ENCODE peak calls at places on chromosomes 1 and 21, in eight cellular contexts. H is thoracic aorta; V is dorsolateral prefrontal cortex; Q is Jurkat, Clone E6-1; D is uterus; Z is left ventricle myocardium inferior; Y is brain microvascular endothelial cell; N is GM23338. L is an unnamed sample.
A peak's percentile ranks its signal among the peaks of the same experiment; 100 is the strongest.

GRCh38 chr1:66809736-66810326 is 8.8 kb upstream of the INSL5 start:
- DNase-seq in H (no peak), V (no peak), Q (no peak), D (no peak), Z (no peak), Y (peak; percentile 45), N (no peak), L (peak; percentile 71)

GRCh38 chr1:172969611-172970010 is 81.1 kb downstream of the TNFSF18 start:
- DNase-seq in H (no peak), V (no peak), Q (no peak), D (no peak), Z (no peak), Y (peak; percentile 57), N (peak; percentile 8), L (peak; percentile 70)

GRCh38 chr1:77313491-77313890 is 31.7 kb downstream of the AK5 start:
- DNase-seq in H (no peak), V (no peak), Q (peak; percentile 35), D (no peak), Z (no peak), Y (no peak), N (peak; percentile 80), L (peak; percentile 20)

GRCh38 chr1:181676269-181676668 is 193.0 kb downstream of the CACNA1E start:
- DNase-seq in H (no peak), V (peak; percentile 30), Q (peak; percentile 18), D (no peak), Z (no peak), Y (peak; percentile 2), N (peak; percentile 66), L (peak; percentile 45)

GRCh38 chr21:45459171-45460010 is 54.4 kb downstream of the COL18A1 start:
- DNase-seq in H (no peak), V (no peak), Q (no peak), D (no peak), Z (peak; percentile 13), Y (no peak), N (no peak), L (no peak)

GRCh38 chr1:27634166-27634981 is 611 bp downstream of the FGR start:
- DNase-seq in H (no peak), V (no peak), Q (no peak), D (peak; percentile 31), Z (peak; percentile 71), Y (no peak), N (peak; percentile 61), L (no peak)

GRCh38 chr1:213127074-213127473 is 76.0 kb downstream of the RPS6KC1 start:
- DNase-seq in H (no peak), V (no peak), Q (no peak), D (no peak), Z (no peak), Y (peak; percentile 13), N (no peak), L (peak; percentile 63)

GRCh38 chr1:171434717-171435346 is 50.5 kb upstream of the PRRC2C start:
- DNase-seq in H (peak; percentile 33), V (no peak), Q (peak; percentile 27), D (peak; percentile 36), Z (no peak), Y (peak; percentile 74), N (no peak), L (peak; percentile 95)

GRCh38 chr1:38835230-38835827 is 24.2 kb downstream of the RRAGC start:
- DNase-seq in H (no peak), V (peak; percentile 41), Q (peak; percentile 86), D (no peak), Z (no peak), Y (peak; percentile 78), N (peak; percentile 95), L (peak; percentile 87)

GRCh38 chr1:168709407-168709891 is 19.6 kb downstream of the DPT start:
- DNase-seq in H (no peak), V (no peak), Q (no peak), D (peak; percentile 17), Z (no peak), Y (peak; percentile 31), N (no peak), L (peak; percentile 94)

GRCh38 chr1:109667452-109668122 is at the start of gene GSTM2:
- DNase-seq in H (peak; percentile 65), V (peak; percentile 46), Q (peak; percentile 47), D (peak; percentile 95), Z (peak; percentile 96), Y (peak; percentile 81), N (peak; percentile 96), L (peak; percentile 76)

GRCh38 chr1:1282998-1283397 is 2.8 kb downstream of the SCNN1D start:
- DNase-seq in H (no peak), V (no peak), Q (no peak), D (no peak), Z (no peak), Y (peak; percentile 37), N (no peak), L (peak; percentile 80)

GRCh38 chr1:205013683-205014367 is 29.2 kb upstream of the CNTN2 start:
- DNase-seq in H (no peak), V (no peak), Q (no peak), D (peak; percentile 71), Z (peak; percentile 35), Y (no peak), N (peak; percentile 11), L (peak; percentile 12)

GRCh38 chr1:12650001-12650421 is 6.1 kb downstream of the AADACL4 start:
- DNase-seq in H (no peak), V (no peak), Q (no peak), D (no peak), Z (no peak), Y (peak; percentile 71), N (no peak), L (peak; percentile 54)

GRCh38 chr1:218431476-218431875 is 86.3 kb downstream of the TGFB2 start:
- DNase-seq in H (no peak), V (no peak), Q (no peak), D (no peak), Z (no peak), Y (no peak), N (no peak), L (no peak)

GRCh38 chr1:86774305-86775304 is 70.2 kb downstream of the SH3GLB1 start:
- DNase-seq in H (peak; percentile 36), V (no peak), Q (peak; percentile 73), D (peak; percentile 73), Z (peak; percentile 55), Y (peak; percentile 88), N (peak; percentile 54), L (peak; percentile 89)

DNA sequence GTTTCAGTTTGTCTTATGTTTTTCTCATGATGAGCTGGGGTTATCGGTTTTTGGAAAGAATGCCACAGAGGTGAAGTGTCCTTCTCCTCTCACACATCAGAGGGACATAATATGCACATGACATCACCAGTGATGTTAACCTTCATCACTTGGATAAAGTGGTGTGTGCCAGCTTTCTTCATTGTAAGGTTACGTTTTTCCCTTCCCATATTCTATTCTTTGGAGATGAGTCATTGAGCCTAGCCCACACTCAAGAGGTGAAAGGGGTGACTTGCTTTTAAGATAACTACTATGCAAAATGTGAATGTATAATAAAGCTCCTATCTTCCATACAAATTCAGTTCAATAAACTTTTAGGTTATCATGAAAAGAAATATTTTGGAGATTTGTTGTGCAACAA is 36.7 kb upstream of the MAGI3 start:
- DNase-seq in H (no peak), V (no peak), Q (no peak), D (no peak), Z (no peak), Y (no peak), N (no peak), L (peak; percentile 25)
- H3K4me3 ChIP-seq in H (no peak overlapping the region), V (no peak overlapping the region), Q (no peak overlapping the region), D (no peak overlapping the region), Z (no peak overlapping the region), Y (no peak overlapping the region), N (no peak overlapping the region), L (no peak overlapping the region)

DNA sequence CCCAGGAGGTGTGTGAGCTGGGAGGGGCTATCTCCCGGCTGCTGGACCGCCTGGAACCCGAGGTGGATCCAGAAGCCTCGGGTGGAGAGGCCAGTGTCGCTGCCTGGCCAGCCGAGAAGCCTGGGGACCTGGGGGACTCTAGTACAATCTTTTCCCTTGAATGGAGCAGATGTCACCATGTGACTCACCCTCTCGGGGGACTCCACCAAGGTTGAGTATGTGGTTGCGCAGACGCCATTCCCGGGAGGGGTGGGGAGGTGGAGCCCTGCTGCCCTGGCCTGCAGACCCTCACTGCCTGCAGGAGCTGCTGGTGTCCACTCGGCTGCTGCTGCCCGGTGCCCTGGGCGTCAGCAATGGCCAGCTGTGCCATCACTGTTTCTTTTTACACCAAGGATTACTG is 40.3 kb downstream of the TP73 start:
- DNase-seq in H (no peak), V (no peak), Q (no peak), D (no peak), Z (no peak), Y (no peak), N (no peak), L (no peak)
- H3K4me3 ChIP-seq in H (no peak overlapping the region), V (no peak overlapping the region), Q (no peak overlapping the region), D (no peak overlapping the region), Z (no peak overlapping the region), Y (no peak overlapping the region), N (no peak overlapping the region), L (no peak overlapping the region)

GRCh38 chr1:162004441-162004950 is 19.2 kb downstream of the OLFML2B start:
- DNase-seq in H (no peak), V (no peak), Q (peak; percentile 77), D (no peak), Z (no peak), Y (no peak), N (no peak), L (no peak)

GRCh38 chr1:162006081-162006480 is 17.6 kb downstream of the OLFML2B start:
- DNase-seq in H (no peak), V (no peak), Q (no peak), D (no peak), Z (no peak), Y (no peak), N (no peak), L (no peak)

GRCh38 chr1:162007485-162007884 is 16.2 kb downstream of the OLFML2B start:
- DNase-seq in H (no peak), V (no peak), Q (no peak), D (no peak), Z (no peak), Y (no peak), N (peak; percentile 49), L (no peak)

GRCh38 chr1:162003061-162003824 is 20.4 kb downstream of the OLFML2B start:
- DNase-seq in H (no peak), V (no peak), Q (no peak), D (peak; percentile 54), Z (no peak), Y (peak; percentile 93), N (no peak), L (peak; percentile 99)

GRCh38 chr1:162003825-162004205 is 19.9 kb downstream of the OLFML2B start:
- DNase-seq in H (no peak), V (no peak), Q (peak; percentile 81), D (no peak), Z (no peak), Y (peak; percentile 78), N (no peak), L (peak; percentile 90)
- H3K4me3 ChIP-seq in H (peak overlapping the region; percentile 40), V (no peak overlapping the region), Q (no peak overlapping the region), D (no peak overlapping the region), Z (no peak overlapping the region), Y (peak overlapping the region; percentile 9), N (no peak overlapping the region), L (no peak overlapping the region)

DNA sequence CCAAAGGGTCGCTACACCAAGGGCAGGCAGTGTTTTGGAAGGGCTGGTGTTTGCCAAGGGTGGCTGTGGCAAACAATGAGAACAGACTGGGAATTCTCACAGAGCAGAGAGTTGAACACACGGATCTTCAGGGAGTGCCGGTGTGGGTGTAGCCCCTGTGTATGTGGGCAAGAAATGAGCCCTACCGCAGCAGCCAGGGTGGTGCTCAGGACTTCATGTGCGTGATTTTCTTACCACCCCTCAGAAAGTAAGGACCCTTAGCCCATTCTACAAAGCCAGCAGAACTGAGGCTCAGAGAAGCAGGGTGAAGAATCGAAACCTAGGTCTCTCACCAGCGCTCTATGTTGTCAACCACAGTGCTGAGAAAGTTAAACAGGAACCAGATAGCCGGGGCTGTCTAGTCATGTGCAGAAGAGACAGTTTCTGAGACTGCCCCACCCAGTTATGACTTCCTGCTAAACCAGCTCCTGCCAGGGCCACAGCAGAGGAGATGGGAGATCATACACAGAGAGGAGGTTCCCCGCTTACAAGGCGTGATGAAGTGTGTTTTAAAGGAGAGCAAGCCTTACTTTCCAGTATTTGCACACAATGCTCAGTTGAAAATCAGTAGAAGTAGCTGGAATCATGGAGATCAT is 21.9 kb upstream of the MORC3 start:
- DNase-seq in H (no peak), V (no peak), Q (peak; percentile 81), D (no peak), Z (no peak), Y (no peak), N (no peak), L (no peak)
- H3K4me3 ChIP-seq in H (peak overlapping the region; percentile 50), V (no peak overlapping the region), Q (peak overlapping the region; percentile 30), D (no peak overlapping the region), Z (peak overlapping the region; percentile 24), Y (no peak overlapping the region), N (no peak overlapping the region), L (no peak overlapping the region)

L was measured in fibroblast of mammary gland.